ENCODE peak calls at places on chromosomes 13 and 19, in five cellular contexts. P is transverse colon, O is mucosa of descending colon, C is AG09309, M is bronchial epithelial cell. R is an unnamed sample.

GRCh38 chr13:45073809-45074208 is 46.5 kb upstream of the GTF2F2 start:
- DNase-seq in M (no peak), P (no peak), C (no peak), O (no peak), R (no peak)

GRCh38 chr19:39324242-39324842 is 3.7 kb upstream of the LRFN1 start:
- DNase-seq in M (no peak), O (no peak), C (no peak), P (no peak), R (no peak)

GRCh38 chr19:5567971-5568407 is 236 bp upstream of the TINCR start:
- DNase-seq in M (no peak), P (peak), C (no peak), O (peak), R (peak)

GRCh38 chr19:50492303-50493052 is 15.8 kb upstream of the GARIN5A start:
- DNase-seq in M (no peak), O (peak), C (no peak), P (no peak), R (no peak)

GRCh38 chr19:35357867-35358573 is at the start of gene FFAR3:
- DNase-seq in C (no peak), M (peak), O (no peak), P (no peak), R (no peak)

GRCh38 chr19:12788682-12789097 is 2.6 kb upstream of the JUNB start:
- DNase-seq in M (peak), C (no peak), P (peak), O (peak), R (peak)

GRCh38 chr13:27201661-27202060 is 30.1 kb upstream of the USP12 start:
- DNase-seq in M (peak), C (no peak), P (no peak), O (no peak), R (peak)

GRCh38 chr19:6774821-6775707 is 2.6 kb downstream of the VAV1 start:
- DNase-seq in O (no peak), C (no peak), M (no peak), P (no peak), R (no peak)

GRCh38 chr19:48858984-48859710 is 9.3 kb downstream of the PLEKHA4 start:
- DNase-seq in O (peak), P (peak), C (no peak), M (no peak), R (no peak)

GRCh38 chr19:38834104-38834490 is 2.5 kb upstream of the ECH1 start:
- DNase-seq in M (no peak), O (no peak), P (no peak), C (no peak), R (no peak)

GRCh38 chr19:33410915-33411401 is 37.4 kb downstream of the CEBPG start:
- DNase-seq in C (no peak), P (no peak), M (no peak), O (no peak), R (no peak)

GRCh38 chr13:73602295-73602694 is 531.9 kb downstream of the KLF12 start:
- DNase-seq in C (no peak), M (peak), O (no peak), P (no peak), R (peak)

GRCh38 chr13:38346764-38347163 is 2.9 kb upstream of the UFM1 start:
- DNase-seq in O (no peak), P (no peak), C (no peak), M (peak), R (peak)

GRCh38 chr13:32164622-32165268 is 133.2 kb downstream of the FRY start:
- DNase-seq in M (peak), C (no peak), P (no peak), O (no peak), R (peak)

GRCh38 chr13:23500858-23501257 is 67.4 kb upstream of the SACS start:
- DNase-seq in C (peak), M (no peak), P (no peak), O (no peak), R (peak)

GRCh38 chr13:101127741-101128353 is 288.5 kb downstream of the NALCN start:
- DNase-seq in C (no peak), O (no peak), P (no peak), M (peak), R (peak)

DNA sequence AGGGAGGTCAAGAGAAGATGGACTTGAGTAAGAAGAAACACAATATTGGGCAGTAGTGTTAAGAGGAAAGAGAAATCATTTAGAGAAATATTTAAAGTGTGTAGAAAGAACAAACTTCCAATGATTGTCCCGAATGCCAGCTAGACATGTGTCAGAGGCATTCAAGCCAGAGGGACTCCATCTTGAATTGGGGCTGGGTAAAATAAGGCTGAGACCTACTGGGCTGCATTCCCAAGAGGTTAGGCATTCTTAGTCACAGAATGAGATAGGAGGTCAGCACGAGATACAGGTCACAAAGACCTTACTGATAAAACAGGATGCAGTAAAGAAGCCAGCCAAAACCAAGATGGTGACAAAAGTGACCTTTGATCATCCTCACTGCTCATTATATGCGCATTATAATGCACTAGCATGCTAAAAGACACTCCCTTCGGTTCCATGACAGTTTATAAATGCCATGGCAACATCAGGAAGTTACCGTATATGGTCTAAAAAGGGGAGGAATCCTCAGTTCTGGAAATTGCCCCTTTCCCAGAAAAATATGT is 127.0 kb upstream of the IPO5 start:
- DNase-seq in M (no peak), O (no peak), P (no peak), C (no peak), R (no peak)
- H3K4me3 ChIP-seq in M (no peak), O (no peak), P (no peak), C (no peak), R (no peak)

GRCh38 chr13:50189450-50189849 is 174.2 kb downstream of the KCNRG start:
- DNase-seq in M (no peak), P (no peak), O (no peak), C (no peak), R (no peak)
- TF ChIP-seq CTCF in M (no peak), P (no peak), O (no peak), C (no peak), R (no peak)

GRCh38 chr19:19592690-19593089 is 25.8 kb downstream of the PBX4 start:
- DNase-seq in O (no peak), M (no peak), C (no peak), P (no peak), R (no peak)
- H3K4me3 ChIP-seq in O (no peak), M (no peak), C (no peak), P (no peak), R (no peak)

GRCh38 chr13:79246575-79246949 is 159.5 kb downstream of the RBM26 start:
- DNase-seq in C (no peak), M (peak), P (no peak), O (no peak), R (peak)
- TF ChIP-seq CTCF in C (no peak), M (peak), P (no peak), O (no peak), R (peak)

GRCh38 chr13:72508392-72508791 is 219.0 kb downstream of the MZT1 start:
- DNase-seq in O (no peak), M (no peak), C (no peak), P (no peak), R (no peak)
- H3K4me3 ChIP-seq in O (no peak), M (no peak), C (no peak), P (no peak), R (no peak)

GRCh38 chr19:55145241-55145640 is 3.8 kb downstream of the TNNT1 start:
- DNase-seq in C (no peak), P (no peak), O (no peak), M (no peak), R (no peak)

GRCh38 chr19:55147408-55148251 is 1.4 kb downstream of the TNNT1 start:
- DNase-seq in C (no peak), P (no peak), M (no peak), O (no peak), R (no peak)

GRCh38 chr19:55149078-55150003 is at the start of gene TNNT1:
- DNase-seq in O (no peak), C (no peak), P (no peak), M (no peak), R (no peak)

GRCh38 chr19:55146648-55147218 is 2.3 kb downstream of the TNNT1 start:
- DNase-seq in O (no peak), P (no peak), M (peak), C (no peak), R (peak)

GRCh38 chr19:55146078-55146647 is 2.8 kb downstream of the TNNT1 start:
- DNase-seq in C (no peak), P (no peak), M (no peak), O (no peak), R (peak)
- TF ChIP-seq CTCF in C (peak), P (peak), M (peak), O (no peak), R (peak)

GRCh38 chr13:113216165-113217056 is 7.0 kb downstream of the CUL4A start:
- DNase-seq in P (peak), M (peak), C (no peak), O (no peak), R (peak)
- H3K4me3 ChIP-seq in P (no peak), M (no peak), C (no peak), O (no peak), R (no peak)

GRCh38 chr13:33232883-33233282 is 52.7 kb downstream of the STARD13 start:
- DNase-seq in C (no peak), O (no peak), P (no peak), M (no peak), R (no peak)

GRCh38 chr13:33235564-33235963 is 50.0 kb downstream of the STARD13 start:
- DNase-seq in C (no peak), P (no peak), M (no peak), O (no peak), R (no peak)

GRCh38 chr13:33236021-33236420 is 49.5 kb downstream of the STARD13 start:
- DNase-seq in O (no peak), M (peak), P (no peak), C (no peak), R (peak)

GRCh38 chr13:33233547-33233946 is 52.0 kb downstream of the STARD13 start:
- DNase-seq in C (no peak), P (no peak), M (peak), O (no peak), R (peak)

GRCh38 chr13:33235078-33235477 is 50.5 kb downstream of the STARD13 start:
- DNase-seq in M (no peak), P (no peak), C (no peak), O (no peak), R (no peak)
- TF ChIP-seq CTCF in M (no peak), P (no peak), C (no peak), O (no peak), R (no peak)

GRCh38 chr19:29085630-29086029 is 127.3 kb downstream of the UQCRFS1 start:
- DNase-seq in C (no peak), M (no peak), P (no peak), O (no peak), R (no peak)
- H3K4me3 ChIP-seq in C (no peak), M (no peak), P (no peak), O (no peak), R (no peak)

R was measured in epithelial cell of esophagus.